ENCODE peak calls at places on chromosome 9, in ten cellular contexts. One of them, this sample, is unnamed.

GRCh38 chr9:128684325-128685021 is 4.5 kb upstream of the SET start:
- DNase-seq in nephron progenitor cell: peak
- DNase-seq in mucosa of descending colon: peak
- DNase-seq in mesothelial cell of epicardium: peak
- DNase-seq in B cell: peak
- DNase-seq in lower lobe of right lung: peak
- DNase-seq in psoas muscle: peak
- DNase-seq in Peyer's patch: peak
- DNase-seq in lower leg skin: peak
- DNase-seq in left ventricle myocardium inferior: peak
- DNase-seq in this sample: no peak

GRCh38 chr9:80995759-80996158 is 693.6 kb downstream of the TLE1 start:
- DNase-seq in nephron progenitor cell: no peak
- DNase-seq in mucosa of descending colon: no peak
- DNase-seq in mesothelial cell of epicardium: no peak
- DNase-seq in B cell: no peak
- DNase-seq in lower lobe of right lung: no peak
- DNase-seq in psoas muscle: no peak
- DNase-seq in Peyer's patch: no peak
- DNase-seq in lower leg skin: no peak
- DNase-seq in left ventricle myocardium inferior: no peak
- DNase-seq in this sample: no peak

GRCh38 chr9:114869845-114870244 is 60.5 kb downstream of the TNFSF8 start:
- DNase-seq in nephron progenitor cell: peak
- DNase-seq in mucosa of descending colon: peak
- DNase-seq in mesothelial cell of epicardium: no peak
- DNase-seq in B cell: no peak
- DNase-seq in lower lobe of right lung: peak
- DNase-seq in psoas muscle: no peak
- DNase-seq in Peyer's patch: peak
- DNase-seq in lower leg skin: no peak
- DNase-seq in left ventricle myocardium inferior: no peak
- DNase-seq in this sample: no peak

GRCh38 chr9:24342457-24342856 is 203.2 kb downstream of the IZUMO3 start:
- DNase-seq in nephron progenitor cell: no peak
- DNase-seq in mucosa of descending colon: no peak
- DNase-seq in mesothelial cell of epicardium: no peak
- DNase-seq in B cell: no peak
- DNase-seq in lower lobe of right lung: no peak
- DNase-seq in psoas muscle: no peak
- DNase-seq in Peyer's patch: no peak
- DNase-seq in lower leg skin: no peak
- DNase-seq in left ventricle myocardium inferior: no peak
- DNase-seq in this sample: no peak

GRCh38 chr9:33147770-33148169 is 19.4 kb downstream of the B4GALT1 start:
- DNase-seq in nephron progenitor cell: no peak
- DNase-seq in mucosa of descending colon: no peak
- DNase-seq in mesothelial cell of epicardium: no peak
- DNase-seq in B cell: no peak
- DNase-seq in lower lobe of right lung: no peak
- DNase-seq in psoas muscle: no peak
- DNase-seq in Peyer's patch: peak
- DNase-seq in lower leg skin: no peak
- DNase-seq in left ventricle myocardium inferior: no peak
- DNase-seq in this sample: no peak

GRCh38 chr9:99635032-99635431 is 186.7 kb upstream of the NR4A3 start:
- DNase-seq in nephron progenitor cell: no peak
- DNase-seq in mucosa of descending colon: no peak
- DNase-seq in mesothelial cell of epicardium: no peak
- DNase-seq in B cell: no peak
- DNase-seq in lower lobe of right lung: no peak
- DNase-seq in psoas muscle: no peak
- DNase-seq in Peyer's patch: no peak
- DNase-seq in lower leg skin: no peak
- DNase-seq in left ventricle myocardium inferior: no peak
- DNase-seq in this sample: no peak

GRCh38 chr9:131266301-131267229 is 9.7 kb downstream of the FAM78A start:
- DNase-seq in nephron progenitor cell: no peak
- DNase-seq in mucosa of descending colon: no peak
- DNase-seq in mesothelial cell of epicardium: no peak
- DNase-seq in B cell: no peak
- DNase-seq in lower lobe of right lung: no peak
- DNase-seq in psoas muscle: no peak
- DNase-seq in Peyer's patch: no peak
- DNase-seq in lower leg skin: no peak
- DNase-seq in left ventricle myocardium inferior: peak
- DNase-seq in this sample: no peak

GRCh38 chr9:135183069-135183468 is 95.6 kb downstream of the OLFM1 start:
- DNase-seq in nephron progenitor cell: no peak
- DNase-seq in mucosa of descending colon: no peak
- DNase-seq in mesothelial cell of epicardium: no peak
- DNase-seq in B cell: no peak
- DNase-seq in lower lobe of right lung: no peak
- DNase-seq in psoas muscle: no peak
- DNase-seq in Peyer's patch: no peak
- DNase-seq in lower leg skin: no peak
- DNase-seq in left ventricle myocardium inferior: no peak
- DNase-seq in this sample: no peak

GRCh38 chr9:125904155-125904841 is 157.1 kb downstream of the PBX3 start:
- DNase-seq in nephron progenitor cell: no peak
- DNase-seq in mucosa of descending colon: peak
- DNase-seq in mesothelial cell of epicardium: no peak
- DNase-seq in B cell: no peak
- DNase-seq in lower lobe of right lung: no peak
- DNase-seq in psoas muscle: no peak
- DNase-seq in Peyer's patch: no peak
- DNase-seq in lower leg skin: no peak
- DNase-seq in left ventricle myocardium inferior: no peak
- DNase-seq in this sample: no peak

GRCh38 chr9:112012026-112012902 is 115.7 kb downstream of the UGCG start:
- DNase-seq in nephron progenitor cell: no peak
- DNase-seq in mucosa of descending colon: peak
- DNase-seq in mesothelial cell of epicardium: no peak
- DNase-seq in B cell: peak
- DNase-seq in lower lobe of right lung: peak
- DNase-seq in psoas muscle: peak
- DNase-seq in Peyer's patch: peak
- DNase-seq in lower leg skin: peak
- DNase-seq in left ventricle myocardium inferior: peak
- DNase-seq in this sample: no peak

GRCh38 chr9:135474915-135475314 is 4.7 kb upstream of the PPP1R26 start:
- DNase-seq in nephron progenitor cell: peak
- DNase-seq in mucosa of descending colon: peak
- DNase-seq in mesothelial cell of epicardium: no peak
- DNase-seq in B cell: peak
- DNase-seq in lower lobe of right lung: peak
- DNase-seq in psoas muscle: no peak
- DNase-seq in Peyer's patch: no peak
- DNase-seq in lower leg skin: no peak
- DNase-seq in left ventricle myocardium inferior: no peak
- DNase-seq in this sample: no peak

GRCh38 chr9:117757566-117757965 is 53.4 kb downstream of the TLR4 start:
- DNase-seq in nephron progenitor cell: no peak
- DNase-seq in mucosa of descending colon: no peak
- DNase-seq in mesothelial cell of epicardium: no peak
- DNase-seq in B cell: no peak
- DNase-seq in lower lobe of right lung: no peak
- DNase-seq in psoas muscle: no peak
- DNase-seq in Peyer's patch: no peak
- DNase-seq in lower leg skin: no peak
- DNase-seq in left ventricle myocardium inferior: no peak
- DNase-seq in this sample: no peak

GRCh38 chr9:133008824-133009223 is 22.0 kb upstream of the GTF3C5 start:
- DNase-seq in nephron progenitor cell: no peak
- DNase-seq in mucosa of descending colon: peak
- DNase-seq in mesothelial cell of epicardium: no peak
- DNase-seq in B cell: no peak
- DNase-seq in lower lobe of right lung: no peak
- DNase-seq in psoas muscle: no peak
- DNase-seq in Peyer's patch: no peak
- DNase-seq in lower leg skin: no peak
- DNase-seq in left ventricle myocardium inferior: no peak
- DNase-seq in this sample: no peak

GRCh38 chr9:78821126-78821822 is 524.3 kb downstream of the PSAT1 start:
- DNase-seq in nephron progenitor cell: no peak
- DNase-seq in mucosa of descending colon: no peak
- DNase-seq in mesothelial cell of epicardium: no peak
- DNase-seq in B cell: no peak
- DNase-seq in lower lobe of right lung: no peak
- DNase-seq in psoas muscle: no peak
- DNase-seq in Peyer's patch: no peak
- DNase-seq in lower leg skin: no peak
- DNase-seq in left ventricle myocardium inferior: no peak
- DNase-seq in this sample: no peak

GRCh38 chr9:90914196-90914595 is 112.6 kb downstream of the SYK start:
- DNase-seq in nephron progenitor cell: no peak
- DNase-seq in mucosa of descending colon: no peak
- DNase-seq in mesothelial cell of epicardium: no peak
- DNase-seq in B cell: no peak
- DNase-seq in lower lobe of right lung: no peak
- DNase-seq in psoas muscle: no peak
- DNase-seq in Peyer's patch: no peak
- DNase-seq in lower leg skin: no peak
- DNase-seq in left ventricle myocardium inferior: no peak
- DNase-seq in this sample: no peak

GRCh38 chr9:90916147-90916734 is 114.6 kb downstream of the SYK start:
- DNase-seq in nephron progenitor cell: no peak
- DNase-seq in mucosa of descending colon: no peak
- DNase-seq in mesothelial cell of epicardium: no peak
- DNase-seq in B cell: no peak
- DNase-seq in lower lobe of right lung: no peak
- DNase-seq in psoas muscle: no peak
- DNase-seq in Peyer's patch: no peak
- DNase-seq in lower leg skin: no peak
- DNase-seq in left ventricle myocardium inferior: no peak
- DNase-seq in this sample: no peak

GRCh38 chr9:90914868-90915483 is 113.4 kb downstream of the SYK start:
- DNase-seq in nephron progenitor cell: peak
- DNase-seq in mucosa of descending colon: peak
- DNase-seq in mesothelial cell of epicardium: peak
- DNase-seq in B cell: peak
- DNase-seq in lower lobe of right lung: peak
- DNase-seq in psoas muscle: peak
- DNase-seq in Peyer's patch: peak
- DNase-seq in lower leg skin: no peak
- DNase-seq in left ventricle myocardium inferior: peak
- DNase-seq in this sample: no peak

GRCh38 chr9:90919883-90920282 is 118.3 kb downstream of the SYK start:
- DNase-seq in nephron progenitor cell: no peak
- DNase-seq in mucosa of descending colon: no peak
- DNase-seq in mesothelial cell of epicardium: no peak
- DNase-seq in B cell: no peak
- DNase-seq in lower lobe of right lung: no peak
- DNase-seq in psoas muscle: peak
- DNase-seq in Peyer's patch: no peak
- DNase-seq in lower leg skin: no peak
- DNase-seq in left ventricle myocardium inferior: peak
- DNase-seq in this sample: no peak

DNA sequence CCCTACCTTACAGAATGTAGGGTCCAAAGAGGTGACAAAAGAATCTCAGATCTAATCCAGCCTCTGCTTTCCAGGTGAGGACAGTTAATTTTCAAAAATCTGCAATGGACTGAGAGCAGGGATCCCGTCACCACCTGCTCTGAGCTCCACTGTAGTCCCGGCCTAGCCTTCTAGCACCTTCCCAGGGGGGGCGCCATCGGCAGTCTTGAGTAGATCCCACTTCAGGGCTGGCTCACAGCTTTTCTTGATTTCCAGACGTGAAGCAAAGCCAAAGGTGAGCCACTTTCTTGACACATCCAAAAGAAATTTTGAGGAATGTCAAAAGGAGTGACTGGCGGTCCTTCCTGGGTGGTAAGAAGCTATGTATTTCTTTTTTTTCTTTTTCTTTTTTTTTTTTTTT is 114.1 kb downstream of the SYK start:
- DNase-seq in nephron progenitor cell: peak
- DNase-seq in mucosa of descending colon: peak
- DNase-seq in mesothelial cell of epicardium: no peak
- DNase-seq in B cell: no peak
- DNase-seq in lower lobe of right lung: no peak
- DNase-seq in psoas muscle: no peak
- DNase-seq in Peyer's patch: peak
- DNase-seq in lower leg skin: no peak
- DNase-seq in left ventricle myocardium inferior: no peak
- DNase-seq in this sample: no peak
- TF ChIP-seq CTCF in nephron progenitor cell: no peak
- TF ChIP-seq CTCF in mucosa of descending colon: no peak
- TF ChIP-seq CTCF in mesothelial cell of epicardium: no peak
- TF ChIP-seq CTCF in B cell: no peak
- TF ChIP-seq CTCF in lower lobe of right lung: no peak
- TF ChIP-seq CTCF in psoas muscle: no peak
- TF ChIP-seq CTCF in Peyer's patch: no peak
- TF ChIP-seq CTCF in lower leg skin: no peak
- TF ChIP-seq CTCF in left ventricle myocardium inferior: no peak
- TF ChIP-seq CTCF in this sample: peak

DNA sequence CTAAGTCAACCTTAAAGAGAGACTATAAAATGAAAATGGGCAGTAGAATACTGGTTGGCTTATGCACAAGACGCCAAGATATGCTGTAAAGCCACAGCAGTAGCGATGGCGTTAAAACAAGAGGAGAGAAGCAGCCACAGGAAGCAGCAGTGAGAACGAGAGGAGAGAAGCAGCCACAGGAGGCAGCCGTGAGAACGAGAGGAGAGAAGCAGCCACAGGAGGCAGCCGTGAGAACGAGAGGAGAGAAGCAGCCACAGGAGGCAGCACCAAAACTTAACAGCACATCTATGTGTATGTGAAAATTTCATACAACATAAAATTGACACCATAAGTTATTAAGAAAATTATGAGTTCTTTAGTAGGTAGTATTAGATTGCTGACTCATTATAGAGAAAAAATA is 2318.6 kb upstream of the ACO1 start:
- DNase-seq in nephron progenitor cell: no peak
- DNase-seq in mucosa of descending colon: no peak
- DNase-seq in mesothelial cell of epicardium: no peak
- DNase-seq in B cell: no peak
- DNase-seq in lower lobe of right lung: no peak
- DNase-seq in psoas muscle: no peak
- DNase-seq in Peyer's patch: no peak
- DNase-seq in lower leg skin: no peak
- DNase-seq in left ventricle myocardium inferior: no peak
- DNase-seq in this sample: no peak
- TF ChIP-seq CTCF in nephron progenitor cell: no peak
- TF ChIP-seq CTCF in mucosa of descending colon: no peak
- TF ChIP-seq CTCF in mesothelial cell of epicardium: no peak
- TF ChIP-seq CTCF in B cell: no peak
- TF ChIP-seq CTCF in lower lobe of right lung: no peak
- TF ChIP-seq CTCF in psoas muscle: no peak
- TF ChIP-seq CTCF in Peyer's patch: no peak
- TF ChIP-seq CTCF in lower leg skin: no peak
- TF ChIP-seq CTCF in left ventricle myocardium inferior: no peak
- TF ChIP-seq CTCF in this sample: peak

GRCh38 chr9:21450733-21451394 is 10.6 kb downstream of the IFNA1 start:
- DNase-seq in nephron progenitor cell: no peak
- DNase-seq in mucosa of descending colon: no peak
- DNase-seq in mesothelial cell of epicardium: no peak
- DNase-seq in B cell: no peak
- DNase-seq in lower lobe of right lung: no peak
- DNase-seq in psoas muscle: no peak
- DNase-seq in Peyer's patch: no peak
- DNase-seq in lower leg skin: no peak
- DNase-seq in left ventricle myocardium inferior: no peak
- DNase-seq in this sample: no peak
- TF ChIP-seq CTCF in nephron progenitor cell: no peak
- TF ChIP-seq CTCF in mucosa of descending colon: no peak
- TF ChIP-seq CTCF in mesothelial cell of epicardium: no peak
- TF ChIP-seq CTCF in B cell: no peak
- TF ChIP-seq CTCF in lower lobe of right lung: no peak
- TF ChIP-seq CTCF in psoas muscle: no peak
- TF ChIP-seq CTCF in Peyer's patch: no peak
- TF ChIP-seq CTCF in lower leg skin: no peak
- TF ChIP-seq CTCF in left ventricle myocardium inferior: no peak
- TF ChIP-seq CTCF in this sample: no peak

GRCh38 chr9:127489471-127490115 is 38.3 kb downstream of the LRSAM1 start:
- DNase-seq in nephron progenitor cell: peak
- DNase-seq in mucosa of descending colon: no peak
- DNase-seq in mesothelial cell of epicardium: no peak
- DNase-seq in B cell: no peak
- DNase-seq in lower lobe of right lung: no peak
- DNase-seq in psoas muscle: no peak
- DNase-seq in Peyer's patch: no peak
- DNase-seq in lower leg skin: no peak
- DNase-seq in left ventricle myocardium inferior: no peak
- DNase-seq in this sample: no peak
- TF ChIP-seq CTCF in nephron progenitor cell: peak
- TF ChIP-seq CTCF in mucosa of descending colon: no peak
- TF ChIP-seq CTCF in mesothelial cell of epicardium: no peak
- TF ChIP-seq CTCF in B cell: no peak
- TF ChIP-seq CTCF in lower lobe of right lung: no peak
- TF ChIP-seq CTCF in psoas muscle: no peak
- TF ChIP-seq CTCF in Peyer's patch: no peak
- TF ChIP-seq CTCF in lower leg skin: no peak
- TF ChIP-seq CTCF in left ventricle myocardium inferior: no peak
- TF ChIP-seq CTCF in this sample: peak

This sample was measured in chondrocyte.